ENCODE peak calls at places on chromosomes 5 and 9, in ten cellular contexts. N, A, Y, I, L, X, H, C, E and B are unnamed samples.

GRCh38 chr5:112960316-112960715 is 16.3 kb upstream of the DCP2 start:
- DNase-seq in N (peak), A (no peak), Y (no peak), I (no peak), L (no peak), X (no peak), H (no peak), C (no peak), E (no peak), B (no peak)

GRCh38 chr9:35661756-35662350 is 3.1 kb downstream of the ARHGEF39 start:
- DNase-seq in N (no peak), A (no peak), Y (peak), I (no peak), L (no peak), X (no peak), H (no peak), C (no peak), E (no peak), B (no peak)

GRCh38 chr9:5947912-5948311 is 57.2 kb downstream of the MLANA start:
- DNase-seq in N (no peak), A (no peak), Y (no peak), I (peak), L (no peak), X (no peak), H (no peak), C (no peak), E (no peak), B (no peak)

GRCh38 chr9:23747088-23747748 is 78.8 kb downstream of the ELAVL2 start:
- DNase-seq in N (no peak), A (no peak), Y (no peak), I (no peak), L (no peak), X (no peak), H (no peak), C (no peak), E (no peak), B (no peak)

GRCh38 chr5:32089146-32090000 is 84.7 kb downstream of the GOLPH3 start:
- DNase-seq in N (no peak), A (no peak), Y (no peak), I (no peak), L (no peak), X (no peak), H (no peak), C (no peak), E (no peak), B (no peak)

GRCh38 chr9:73176450-73176875 is 24.8 kb downstream of the ANXA1 start:
- DNase-seq in N (peak), A (no peak), Y (no peak), I (no peak), L (no peak), X (no peak), H (no peak), C (no peak), E (no peak), B (no peak)

GRCh38 chr9:95095619-95096355 is 221.7 kb downstream of the FANCC start:
- DNase-seq in N (no peak), A (no peak), Y (no peak), I (no peak), L (no peak), X (no peak), H (no peak), C (no peak), E (no peak), B (no peak)

GRCh38 chr5:150132740-150133139 is 22.9 kb downstream of the PDGFRB start:
- DNase-seq in N (no peak), A (no peak), Y (no peak), I (no peak), L (no peak), X (no peak), H (no peak), C (no peak), E (no peak), B (no peak)

GRCh38 chr5:146461319-146461718 is 14.2 kb downstream of the TCERG1 start:
- DNase-seq in N (peak), A (no peak), Y (no peak), I (no peak), L (no peak), X (no peak), H (no peak), C (no peak), E (no peak), B (no peak)

GRCh38 chr9:70257991-70258691 is 637 bp upstream of the SMC5 start:
- DNase-seq in N (peak), A (no peak), Y (no peak), I (peak), L (peak), X (no peak), H (no peak), C (peak), E (peak), B (peak)

GRCh38 chr5:143456952-143457547 is 53.6 kb upstream of the NR3C1 start:
- DNase-seq in N (peak), A (no peak), Y (no peak), I (no peak), L (no peak), X (no peak), H (no peak), C (no peak), E (no peak), B (no peak)

GRCh38 chr5:83440826-83441225 is 30.7 kb upstream of the VCAN start:
- DNase-seq in N (no peak), A (no peak), Y (no peak), I (no peak), L (no peak), X (no peak), H (no peak), C (no peak), E (no peak), B (no peak)

GRCh38 chr9:6426117-6426516 is 13.1 kb downstream of the UHRF2 start:
- DNase-seq in N (no peak), A (no peak), Y (no peak), I (no peak), L (no peak), X (no peak), H (no peak), C (no peak), E (no peak), B (no peak)

GRCh38 chr9:127132921-127133647 is 10.6 kb upstream of the ANGPTL2 start:
- DNase-seq in N (peak), A (no peak), Y (no peak), I (no peak), L (no peak), X (no peak), H (no peak), C (no peak), E (no peak), B (no peak)

GRCh38 chr5:14261237-14261636 is 118.1 kb downstream of the TRIO start:
- DNase-seq in N (no peak), A (no peak), Y (no peak), I (no peak), L (no peak), X (no peak), H (no peak), C (no peak), E (no peak), B (no peak)

GRCh38 chr9:75064307-75065025 is 23.5 kb downstream of the NMRK1 start:
- DNase-seq in N (peak), A (no peak), Y (no peak), I (no peak), L (no peak), X (peak), H (no peak), C (no peak), E (no peak), B (no peak)

GRCh38 chr9:109315889-109316640 is 4.8 kb downstream of the EPB41L4B start:
- DNase-seq in N (peak), A (no peak), Y (no peak), I (peak), L (no peak), X (peak), H (no peak), C (peak), E (no peak), B (peak)

GRCh38 chr5:77266291-77266690 is 55.8 kb downstream of the PDE8B start:
- DNase-seq in N (peak), A (no peak), Y (no peak), I (no peak), L (no peak), X (no peak), H (no peak), C (no peak), E (no peak), B (no peak)

GRCh38 chr5:51829226-51829625 is 446.0 kb downstream of the ISL1 start:
- DNase-seq in N (peak), A (no peak), Y (no peak), I (no peak), L (no peak), X (no peak), H (no peak), C (no peak), E (no peak), B (no peak)